ENCODE peak calls at places on chromosomes 16 and 17, in six cellular contexts. H, E, Y, R, X and U are unnamed samples.

GRCh38 chr17:20952183-20952582 is 90.6 kb downstream of the USP22 start:
- DNase-seq in X (no peak), Y (no peak), E (no peak), H (no peak), R (no peak), U (no peak)

GRCh38 chr17:65181237-65182061 is 44.3 kb downstream of the RGS9 start:
- DNase-seq in Y (peak), X (no peak), R (no peak), H (no peak), E (no peak), U (peak)

GRCh38 chr16:89038811-89039735 is 54.6 kb upstream of the ACSF3 start:
- DNase-seq in R (no peak), Y (no peak), E (no peak), X (no peak), H (no peak), U (no peak)

GRCh38 chr16:64475627-64476351 is 646.1 kb downstream of the CDH11 start:
- DNase-seq in H (no peak), X (no peak), R (no peak), Y (no peak), E (no peak), U (no peak)

GRCh38 chr17:42895185-42895555 is 5.4 kb upstream of the G6PC1 start:
- DNase-seq in E (peak), Y (no peak), X (no peak), R (no peak), H (peak), U (no peak)

GRCh38 chr17:18258356-18259038 is at the start of gene FLII:
- DNase-seq in R (peak), X (peak), Y (no peak), H (peak), E (no peak), U (peak)

GRCh38 chr17:82077617-82078358 is 12.2 kb upstream of the DUS1L start:
- DNase-seq in R (no peak), E (no peak), H (no peak), X (no peak), Y (no peak), U (no peak)

GRCh38 chr16:8055761-8056160 is 534.5 kb downstream of the TMEM114 start:
- DNase-seq in H (no peak), R (no peak), Y (no peak), E (no peak), X (no peak), U (no peak)

GRCh38 chr16:54506691-54507090 is 220.1 kb upstream of the IRX3 start:
- DNase-seq in H (no peak), Y (no peak), R (no peak), E (no peak), X (no peak), U (no peak)

GRCh38 chr16:89103156-89103555 is 9.5 kb downstream of the ACSF3 start:
- DNase-seq in H (no peak), R (no peak), E (no peak), Y (no peak), X (no peak), U (no peak)

GRCh38 chr17:9071921-9072503 is 50.7 kb downstream of the NTN1 start:
- DNase-seq in R (no peak), E (no peak), Y (no peak), H (no peak), X (no peak), U (no peak)

DNA sequence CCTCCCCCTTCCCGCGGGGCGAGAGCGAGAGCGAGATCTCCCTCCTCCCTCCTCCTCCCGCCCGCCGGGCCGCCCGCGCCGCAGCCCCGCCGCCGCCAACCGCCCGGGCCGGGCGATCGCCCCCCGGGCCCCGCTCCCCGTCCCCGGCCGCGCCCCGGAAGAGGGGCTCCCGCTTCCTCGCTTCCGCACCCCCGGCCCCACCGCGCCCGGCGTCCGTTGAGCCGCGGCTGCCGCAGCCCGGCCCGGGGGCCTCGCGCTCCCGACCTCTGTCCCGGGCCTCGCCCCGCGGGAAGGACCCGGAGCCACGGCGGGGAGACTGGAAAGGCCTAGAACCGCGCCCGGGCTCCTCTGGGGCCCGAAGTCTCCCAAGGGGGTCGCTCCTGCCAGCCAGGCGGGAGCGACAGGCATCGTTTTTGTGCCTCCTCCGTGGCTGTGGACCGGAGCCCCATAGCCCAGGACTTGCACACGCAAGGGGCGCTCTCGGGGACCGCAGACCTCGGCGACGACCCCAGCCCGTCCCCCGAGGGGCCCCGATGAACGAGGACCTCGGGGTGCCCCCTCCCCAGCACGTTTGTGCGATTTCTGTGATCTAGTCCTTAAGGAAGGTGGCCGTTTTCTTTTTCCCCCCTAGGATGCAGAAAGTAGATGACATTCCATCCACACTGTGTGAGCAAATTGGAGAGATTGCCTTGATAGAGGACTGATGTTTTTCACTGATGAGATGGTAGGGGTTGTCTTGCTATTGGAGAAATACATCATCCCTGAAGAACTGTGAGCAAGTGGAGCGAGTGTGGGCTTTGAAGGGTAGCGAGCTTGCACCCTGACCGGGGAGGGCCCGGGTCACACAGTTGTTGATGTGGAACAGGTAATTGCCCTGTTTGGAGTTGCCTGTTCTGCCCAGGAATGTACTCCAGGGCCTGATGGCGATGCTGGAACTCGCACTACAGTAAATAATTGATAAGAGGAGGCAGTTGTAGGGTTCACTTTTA is 610 bp downstream of the BANP start:
- DNase-seq in X (peak), E (no peak), H (no peak), R (no peak), Y (no peak), U (peak)
- TF ChIP-seq MAX in X (peak), E (no peak), H (no peak), R (no peak), Y (no peak), U (no peak)

GRCh38 chr17:1628856-1629646 is 417 bp upstream of the SLC43A2 start:
- DNase-seq in H (peak), E (peak), R (peak), X (peak), Y (no peak), U (no peak)
- TF ChIP-seq POLR2A in H (peak), E (no peak), R (no peak), X (peak), Y (peak), U (no peak)

GRCh38 chr16:87692756-87693155 is 73.0 kb downstream of the KLHDC4 start:
- DNase-seq in X (no peak), Y (no peak), H (no peak), R (no peak), E (no peak), U (no peak)
- TF ChIP-seq CTCF in X (peak), Y (no peak), H (no peak), R (no peak), E (no peak), U (no peak)

GRCh38 chr17:50802609-50803571 is 32.5 kb upstream of the WFIKKN2 start:
- DNase-seq in R (no peak), Y (no peak), X (no peak), E (no peak), H (no peak), U (no peak)
- TF ChIP-seq MAX in R (no peak), Y (no peak), X (no peak), E (no peak), H (no peak), U (no peak)

DNA sequence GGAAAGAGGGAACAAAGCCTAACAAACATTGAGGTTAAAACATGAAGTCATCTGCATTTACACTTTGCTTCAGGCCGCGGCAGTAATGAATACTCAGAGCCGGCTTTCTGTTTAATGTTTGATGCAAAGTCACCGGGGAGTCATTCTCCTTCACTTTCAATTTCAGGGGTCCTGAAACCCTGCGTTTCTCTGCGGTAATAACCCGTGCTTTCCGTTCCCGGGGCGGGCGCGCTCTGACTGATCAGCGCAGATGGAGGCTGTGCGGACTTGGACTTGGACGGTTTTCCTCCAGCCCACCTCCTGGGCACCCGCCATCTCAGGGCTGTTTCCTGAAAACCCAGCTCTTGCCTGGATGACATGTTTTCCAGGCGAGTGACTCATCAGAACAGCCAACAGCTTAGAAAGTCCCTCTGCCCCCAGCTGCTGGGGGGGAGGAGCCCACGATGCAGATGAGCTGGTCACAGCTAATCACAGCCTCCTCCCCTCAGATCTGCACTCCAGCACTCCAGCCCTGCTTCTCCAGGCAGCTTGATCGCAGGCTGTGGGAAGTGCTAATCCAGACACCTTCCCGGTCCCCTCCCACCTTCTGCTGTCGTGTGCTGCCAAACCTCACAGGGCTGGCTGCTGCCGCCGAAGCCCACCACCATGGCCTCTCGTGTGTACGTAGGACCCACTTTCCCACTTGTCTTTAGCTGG is 158.6 kb upstream of the CHMP6 start:
- DNase-seq in X (peak), H (peak), E (peak), Y (peak), R (peak), U (peak)
- TF ChIP-seq POLR2A in X (no peak), H (no peak), E (no peak), Y (peak), R (no peak), U (no peak)

GRCh38 chr17:48541574-48542113 is 3.3 kb downstream of the HOXB2 start:
- DNase-seq in Y (no peak), E (no peak), R (peak), H (no peak), X (no peak), U (no peak)

GRCh38 chr17:48544356-48545021 is 420 bp downstream of the HOXB2 start:
- DNase-seq in H (no peak), R (no peak), Y (no peak), X (no peak), E (no peak), U (no peak)

GRCh38 chr17:48543854-48544355 is 1.0 kb downstream of the HOXB2 start:
- DNase-seq in X (no peak), R (no peak), E (no peak), H (no peak), Y (no peak), U (no peak)

GRCh38 chr17:48542114-48542955 is 2.6 kb downstream of the HOXB2 start:
- DNase-seq in R (no peak), X (no peak), Y (no peak), E (no peak), H (no peak), U (no peak)

GRCh38 chr17:48542956-48543853 is 1.7 kb downstream of the HOXB2 start:
- DNase-seq in H (peak), Y (no peak), E (no peak), R (peak), X (no peak), U (no peak)
- TF ChIP-seq CTCF in H (no peak), Y (no peak), E (peak), R (no peak), X (no peak), U (no peak)

GRCh38 chr16:68197250-68197649 is 38.7 kb downstream of the ESRP2 start:
- DNase-seq in R (no peak), Y (no peak), H (peak), X (no peak), E (no peak), U (no peak)
- TF ChIP-seq MAX in R (no peak), Y (no peak), H (no peak), X (no peak), E (no peak), U (no peak)